ENCODE peak calls at places on chromosomes 5 and 9, in six cellular contexts. V is adrenal gland, G is OCI-M1, B is ovary, K is MCF 10A, J is A549. M is an unnamed sample.

GRCh38 chr9:132840980-132841379 is 37.1 kb downstream of the AK8 start:
- DNase-seq in V (no peak), G (no peak), B (no peak), K (no peak), J (no peak), M (no peak)

GRCh38 chr5:10319202-10319851 is 11.6 kb upstream of the CMBL start:
- DNase-seq in V (peak), G (peak), B (no peak), K (no peak), J (no peak), M (no peak)

GRCh38 chr5:129905467-129906176 is 1.4 kb downstream of the CHSY3 start:
- DNase-seq in V (no peak), G (peak), B (peak), K (peak), J (peak), M (no peak)

GRCh38 chr5:13945271-13945670 is 783 bp upstream of the DNAH5 start:
- DNase-seq in V (no peak), G (no peak), B (no peak), K (no peak), J (no peak), M (no peak)

GRCh38 chr9:125949247-125949646 is 202.1 kb downstream of the PBX3 start:
- DNase-seq in V (no peak), G (no peak), B (no peak), K (peak), J (no peak), M (no peak)

GRCh38 chr5:643811-644271 is 31.7 kb downstream of the CEP72 start:
- DNase-seq in V (no peak), G (no peak), B (no peak), K (no peak), J (no peak), M (no peak)

GRCh38 chr5:96483878-96484277 is 50.8 kb upstream of the PCSK1 start:
- DNase-seq in V (no peak), G (peak), B (no peak), K (peak), J (peak), M (no peak)

GRCh38 chr5:67178085-67178484 is 18.5 kb downstream of the CD180 start:
- DNase-seq in V (no peak), G (no peak), B (no peak), K (no peak), J (no peak), M (no peak)